ENCODE peak calls at places on chromosomes 5 and 9, in four cellular contexts. One of them, this sample, is unnamed.

GRCh38 chr5:177364159-177364962 is 6.6 kb downstream of the RGS14 start:
- DNase-seq in SK-N-SH: no peak
- DNase-seq in K562: no peak
- DNase-seq in HepG2: no peak
- DNase-seq in this sample: no peak

GRCh38 chr9:115668506-115668905 is 485.1 kb upstream of the PAPPA start:
- DNase-seq in K562: no peak
- DNase-seq in SK-N-SH: no peak
- DNase-seq in HepG2: no peak
- DNase-seq in this sample: no peak

GRCh38 chr9:109186857-109187256 is 19.8 kb upstream of the FRRS1L start:
- DNase-seq in K562: no peak
- DNase-seq in SK-N-SH: no peak
- DNase-seq in HepG2: no peak
- DNase-seq in this sample: no peak

GRCh38 chr9:98373622-98374021 is 118.2 kb upstream of the TBC1D2 start:
- DNase-seq in HepG2: no peak
- DNase-seq in K562: no peak
- DNase-seq in SK-N-SH: no peak
- DNase-seq in this sample: no peak

GRCh38 chr9:102506391-102506790 is 488.7 kb upstream of the CYLC2 start:
- DNase-seq in K562: no peak
- DNase-seq in HepG2: no peak
- DNase-seq in SK-N-SH: no peak
- DNase-seq in this sample: no peak

GRCh38 chr5:5266296-5266695 is 126.2 kb downstream of the ADAMTS16 start:
- DNase-seq in SK-N-SH: no peak
- DNase-seq in HepG2: no peak
- DNase-seq in K562: no peak
- DNase-seq in this sample: no peak

GRCh38 chr9:22170162-22170932 is 161.2 kb upstream of the CDKN2B start:
- DNase-seq in HepG2: peak; percentile 9
- DNase-seq in K562: no peak
- DNase-seq in SK-N-SH: no peak
- DNase-seq in this sample: no peak

GRCh38 chr5:12003680-12004079 is 99.4 kb upstream of the CTNND2 start:
- DNase-seq in K562: no peak
- DNase-seq in SK-N-SH: no peak
- DNase-seq in HepG2: no peak
- DNase-seq in this sample: no peak

GRCh38 chr5:129241755-129242154 is 147.2 kb downstream of the ISOC1 start:
- DNase-seq in K562: no peak
- DNase-seq in HepG2: no peak
- DNase-seq in SK-N-SH: no peak
- DNase-seq in this sample: no peak

GRCh38 chr5:131773805-131774204 is 23.0 kb downstream of the FNIP1 start:
- DNase-seq in SK-N-SH: no peak
- DNase-seq in K562: no peak
- DNase-seq in HepG2: no peak
- DNase-seq in this sample: no peak

GRCh38 chr5:137415231-137415681 is 83.9 kb downstream of the SPOCK1 start:
- DNase-seq in HepG2: no peak
- DNase-seq in SK-N-SH: no peak
- DNase-seq in K562: no peak
- DNase-seq in this sample: no peak

GRCh38 chr9:73093740-73094379 is 57.8 kb upstream of the ANXA1 start:
- DNase-seq in HepG2: no peak
- DNase-seq in K562: no peak
- DNase-seq in SK-N-SH: no peak
- DNase-seq in this sample: no peak

GRCh38 chr5:619444-619843 is 7.3 kb downstream of the CEP72 start:
- DNase-seq in SK-N-SH: no peak
- DNase-seq in HepG2: no peak
- DNase-seq in K562: no peak
- DNase-seq in this sample: no peak

GRCh38 chr5:166639151-166639550 is 1652.3 kb upstream of the WWC1 start:
- DNase-seq in HepG2: no peak
- DNase-seq in K562: no peak
- DNase-seq in SK-N-SH: no peak
- DNase-seq in this sample: no peak

GRCh38 chr5:154624341-154624740 is 130.8 kb upstream of the LARP1 start:
- DNase-seq in SK-N-SH: no peak
- DNase-seq in HepG2: no peak
- DNase-seq in K562: no peak
- DNase-seq in this sample: no peak

GRCh38 chr9:95023217-95024003 is 294.1 kb downstream of the FANCC start:
- DNase-seq in K562: no peak
- DNase-seq in SK-N-SH: no peak
- DNase-seq in HepG2: peak; percentile 95
- DNase-seq in this sample: peak; percentile 81

GRCh38 chr9:7403839-7404238 is 395.7 kb downstream of the DMAC1 start:
- DNase-seq in SK-N-SH: no peak
- DNase-seq in HepG2: no peak
- DNase-seq in K562: no peak
- DNase-seq in this sample: no peak

GRCh38 chr9:134226221-134226930 is 62.0 kb upstream of the RNU6ATAC start:
- DNase-seq in SK-N-SH: no peak
- DNase-seq in HepG2: peak; percentile 83
- DNase-seq in K562: no peak
- DNase-seq in this sample: peak; percentile 43

GRCh38 chr5:169648725-169649124 is 11.7 kb downstream of the DOCK2 start:
- DNase-seq in K562: peak; percentile 11
- DNase-seq in SK-N-SH: no peak
- DNase-seq in HepG2: no peak
- DNase-seq in this sample: no peak

GRCh38 chr5:89232139-89232603 is 349.2 kb upstream of the MEF2C start:
- DNase-seq in SK-N-SH: no peak
- DNase-seq in HepG2: no peak
- DNase-seq in K562: no peak
- DNase-seq in this sample: no peak

GRCh38 chr5:173764321-173765029 is 123.7 kb upstream of the CPEB4 start:
- DNase-seq in HepG2: peak; percentile 88
- DNase-seq in K562: peak; percentile 87
- DNase-seq in SK-N-SH: no peak
- DNase-seq in this sample: peak; percentile 96

GRCh38 chr9:132162764-132163456 is 1.1 kb downstream of the NTNG2 start:
- DNase-seq in K562: no peak
- DNase-seq in HepG2: no peak
- DNase-seq in SK-N-SH: peak; percentile 72
- DNase-seq in this sample: no peak

GRCh38 chr5:135134686-135135381 is 100.8 kb upstream of the PITX1 start:
- DNase-seq in SK-N-SH: no peak
- DNase-seq in HepG2: no peak
- DNase-seq in K562: no peak
- DNase-seq in this sample: no peak

GRCh38 chr9:108186996-108187395 is 668.8 kb downstream of the ACTL7B start:
- DNase-seq in K562: no peak
- DNase-seq in SK-N-SH: no peak
- DNase-seq in HepG2: no peak
- DNase-seq in this sample: no peak

GRCh38 chr9:75962186-75963036 is 71.9 kb downstream of the PCSK5 start:
- DNase-seq in K562: no peak
- DNase-seq in SK-N-SH: no peak
- DNase-seq in HepG2: no peak
- DNase-seq in this sample: no peak

GRCh38 chr9:37602817-37603216 is 10.4 kb upstream of the TOMM5 start:
- DNase-seq in HepG2: no peak
- DNase-seq in K562: no peak
- DNase-seq in SK-N-SH: no peak
- DNase-seq in this sample: peak; percentile 16

GRCh38 chr9:92658176-92658575 is 11.8 kb downstream of the IPPK start:
- DNase-seq in HepG2: no peak
- DNase-seq in SK-N-SH: no peak
- DNase-seq in K562: no peak
- DNase-seq in this sample: no peak

GRCh38 chr5:138110266-138110963 is 26.6 kb downstream of the WNT8A start:
- DNase-seq in K562: no peak
- DNase-seq in SK-N-SH: no peak
- DNase-seq in HepG2: no peak
- DNase-seq in this sample: no peak

GRCh38 chr5:71907001-71907564 is 188.0 kb downstream of the CARTPT start:
- DNase-seq in K562: no peak
- DNase-seq in HepG2: no peak
- DNase-seq in SK-N-SH: no peak
- DNase-seq in this sample: no peak

GRCh38 chr5:139385061-139385889 is 2.2 kb upstream of the SLC23A1 start:
- DNase-seq in SK-N-SH: no peak
- DNase-seq in K562: peak; percentile 76
- DNase-seq in HepG2: peak; percentile 73
- DNase-seq in this sample: no peak

DNA sequence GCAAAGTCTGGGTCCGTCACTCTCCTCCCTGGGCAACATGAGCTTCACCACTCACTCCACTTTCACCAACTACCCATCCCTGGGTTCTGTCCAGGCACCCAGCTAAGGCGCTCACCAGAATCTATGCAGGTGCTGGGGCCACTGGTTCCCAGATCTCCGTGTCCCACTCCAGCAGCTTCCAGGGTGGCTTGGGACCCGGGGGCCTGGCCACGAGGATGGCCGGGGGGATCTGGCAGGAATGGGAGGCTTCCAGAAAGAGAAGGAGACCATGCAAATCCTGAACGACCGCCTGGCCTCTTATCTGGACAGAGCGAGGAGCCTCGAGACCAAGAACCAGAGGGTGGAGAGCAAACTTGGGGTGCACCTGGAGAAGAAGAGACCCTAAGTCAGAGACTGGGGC is 1611.0 kb upstream of the ACO1 start:
- DNase-seq in HepG2: no peak
- DNase-seq in K562: no peak
- DNase-seq in SK-N-SH: no peak
- DNase-seq in this sample: no peak
- H3K4me3 ChIP-seq in HepG2: no peak overlapping the region
- H3K4me3 ChIP-seq in K562: no peak overlapping the region
- H3K4me3 ChIP-seq in SK-N-SH: no peak overlapping the region
- H3K4me3 ChIP-seq in this sample: no peak overlapping the region

DNA sequence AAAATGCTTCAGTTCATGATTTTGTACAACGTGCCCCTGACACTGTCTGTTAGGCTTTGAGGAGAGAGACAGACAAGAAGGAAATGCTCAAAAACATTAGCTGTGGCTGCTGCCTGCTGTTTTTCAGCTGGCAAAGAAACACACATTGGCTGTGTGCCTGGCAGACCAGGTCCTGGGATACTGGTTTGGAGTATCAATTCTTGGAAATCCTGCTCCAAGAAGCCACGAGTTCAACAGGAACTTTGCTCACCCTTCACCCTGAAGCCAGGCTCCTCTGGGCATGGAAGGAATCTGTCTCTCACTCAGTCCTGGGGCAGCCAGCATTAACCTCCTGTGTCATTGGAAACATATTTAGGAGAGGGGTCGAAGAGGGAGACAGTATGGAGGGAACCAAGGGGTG is 245.5 kb downstream of the AUH start:
- DNase-seq in HepG2: no peak
- DNase-seq in K562: no peak
- DNase-seq in SK-N-SH: no peak
- DNase-seq in this sample: no peak
- TF ChIP-seq RFX5 in HepG2: no peak
- TF ChIP-seq RFX5 in K562: no peak
- TF ChIP-seq RFX5 in SK-N-SH: no peak
- TF ChIP-seq RFX5 in this sample: no peak

GRCh38 chr9:104906441-104907277 is 21.3 kb downstream of the ABCA1 start:
- DNase-seq in SK-N-SH: no peak
- DNase-seq in K562: no peak
- DNase-seq in HepG2: no peak
- DNase-seq in this sample: no peak

GRCh38 chr9:104905153-104905901 is 22.6 kb downstream of the ABCA1 start:
- DNase-seq in HepG2: no peak
- DNase-seq in K562: no peak
- DNase-seq in SK-N-SH: no peak
- DNase-seq in this sample: no peak

GRCh38 chr9:104905931-104906330 is 22.0 kb downstream of the ABCA1 start:
- DNase-seq in HepG2: no peak
- DNase-seq in K562: no peak
- DNase-seq in SK-N-SH: no peak
- DNase-seq in this sample: no peak

GRCh38 chr9:104911029-104911607 is 16.8 kb downstream of the ABCA1 start:
- DNase-seq in K562: no peak
- DNase-seq in SK-N-SH: no peak
- DNase-seq in HepG2: peak; percentile 43
- DNase-seq in this sample: no peak

GRCh38 chr9:104907278-104907951 is 20.5 kb downstream of the ABCA1 start:
- DNase-seq in HepG2: no peak
- DNase-seq in SK-N-SH: no peak
- DNase-seq in K562: no peak
- DNase-seq in this sample: no peak
- TF ChIP-seq EP300 in HepG2: no peak
- TF ChIP-seq EP300 in SK-N-SH: no peak
- TF ChIP-seq EP300 in K562: no peak
- TF ChIP-seq EP300 in this sample: no peak

DNA sequence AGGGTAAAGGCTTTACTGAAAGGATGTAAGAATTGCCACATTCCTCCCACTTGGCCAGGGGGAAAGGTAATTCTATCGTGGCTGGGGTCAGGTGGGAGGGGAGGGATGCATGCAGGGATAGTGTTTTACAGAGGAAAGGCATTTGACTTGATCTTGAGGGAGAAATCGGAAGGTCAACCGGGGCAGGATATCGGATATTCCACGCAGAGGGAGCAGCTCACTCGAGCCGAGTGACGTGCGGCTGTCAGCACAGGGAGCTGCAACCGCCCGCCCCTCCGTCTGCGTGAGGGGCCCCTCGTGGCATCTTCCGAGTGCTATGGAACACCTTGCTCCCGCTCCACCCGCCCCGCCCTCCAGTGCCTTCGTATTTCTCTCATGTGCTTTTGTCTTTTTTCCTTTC is 63.4 kb upstream of the ADAMTS2 start:
- DNase-seq in K562: no peak
- DNase-seq in HepG2: no peak
- DNase-seq in SK-N-SH: no peak
- DNase-seq in this sample: no peak
- H3K4me3 ChIP-seq in K562: no peak overlapping the region
- H3K4me3 ChIP-seq in HepG2: no peak overlapping the region
- H3K4me3 ChIP-seq in SK-N-SH: no peak overlapping the region
- H3K4me3 ChIP-seq in this sample: no peak overlapping the region

GRCh38 chr5:67591491-67591890 is 394.9 kb upstream of the CD180 start:
- DNase-seq in K562: no peak
- DNase-seq in SK-N-SH: no peak
- DNase-seq in HepG2: no peak
- DNase-seq in this sample: no peak
- TF ChIP-seq RFX5 in K562: no peak
- TF ChIP-seq RFX5 in SK-N-SH: no peak
- TF ChIP-seq RFX5 in HepG2: no peak
- TF ChIP-seq RFX5 in this sample: no peak

This sample was measured in A549.